ENCODE peak calls at places on chromosomes 6 and 20, in nine cellular contexts. V, L, X, D, R, T, U, A and O are unnamed samples.
A peak's percentile ranks its signal among the peaks of the same experiment; 100 is the strongest.

GRCh38 chr20:54234991-54235390 is 27.1 kb downstream of the PFDN4 start:
- DNase-seq in D (no peak), V (no peak), U (no peak), A (no peak), T (no peak), X (no peak), R (no peak), L (no peak), O (no peak)

GRCh38 chr6:46704562-46704961 is 16.9 kb downstream of the TDRD6 start:
- DNase-seq in D (no peak), V (no peak), U (no peak), T (no peak), X (no peak), L (no peak), R (peak; percentile 10), A (peak; percentile 12), O (no peak)

GRCh38 chr6:142760152-142760551 is 184.8 kb downstream of the HIVEP2 start:
- DNase-seq in U (no peak), T (no peak), D (no peak), R (no peak), L (no peak), V (no peak), A (no peak), X (no peak), O (no peak)

GRCh38 chr20:1567392-1568165 is 10.1 kb upstream of the SIRPD start:
- DNase-seq in T (no peak), D (no peak), R (peak; percentile 91), A (no peak), U (no peak), L (no peak), X (no peak), V (no peak), O (no peak)

GRCh38 chr20:20687319-20687718 is 25.1 kb downstream of the RALGAPA2 start:
- DNase-seq in D (no peak), L (no peak), V (no peak), R (no peak), T (no peak), X (no peak), U (no peak), A (no peak), O (no peak)

GRCh38 chr6:80435457-80435856 is 329.0 kb downstream of the BCKDHB start:
- DNase-seq in L (no peak), X (no peak), T (no peak), R (no peak), U (no peak), A (no peak), V (no peak), D (no peak), O (no peak)

GRCh38 chr6:157975456-157975855 is 6.2 kb upstream of the SYNJ2 start:
- DNase-seq in U (no peak), T (no peak), D (no peak), A (no peak), L (no peak), R (no peak), X (no peak), V (no peak), O (no peak)

GRCh38 chr20:45433316-45433715 is 17.4 kb downstream of the PIGT start:
- DNase-seq in T (no peak), L (peak; percentile 74), A (no peak), U (peak; percentile 80), X (no peak), D (no peak), V (peak; percentile 80), R (no peak), O (no peak)

GRCh38 chr6:121521164-121521555 is 85.7 kb downstream of the GJA1 start:
- DNase-seq in R (no peak), V (no peak), D (no peak), T (no peak), L (no peak), U (no peak), A (no peak), X (no peak), O (no peak)

GRCh38 chr6:8556370-8557018 is 121.1 kb upstream of the SLC35B3 start:
- DNase-seq in U (no peak), T (no peak), D (no peak), X (no peak), L (no peak), A (peak; percentile 60), R (no peak), V (no peak), O (no peak)

GRCh38 chr20:62356143-62356947 is 10.8 kb downstream of the LAMA5 start:
- DNase-seq in T (no peak), R (peak; percentile 13), X (no peak), U (peak; percentile 80), L (peak; percentile 65), D (no peak), V (no peak), A (no peak), O (no peak)

GRCh38 chr20:25270829-25271251 is 23.0 kb downstream of the PYGB start:
- DNase-seq in R (no peak), V (no peak), X (no peak), U (no peak), T (peak; percentile 34), L (no peak), D (no peak), A (no peak), O (no peak)

GRCh38 chr6:41442800-41443501 is 103.2 kb upstream of the FOXP4 start:
- DNase-seq in T (peak; percentile 58), V (no peak), U (peak; percentile 72), A (no peak), D (no peak), R (no peak), X (no peak), L (peak; percentile 57), O (no peak)

GRCh38 chr20:7723284-7723683 is 217.0 kb downstream of the HAO1 start:
- DNase-seq in X (no peak), U (no peak), A (no peak), T (no peak), D (no peak), V (no peak), R (peak; percentile 66), L (peak; percentile 9), O (no peak)

GRCh38 chr6:92376711-92377110 is 1042.6 kb downstream of the EPHA7 start:
- DNase-seq in L (no peak), R (no peak), A (peak; percentile 46), D (no peak), T (no peak), U (no peak), V (no peak), X (no peak), O (no peak)

GRCh38 chr20:709864-710761 is 34.5 kb upstream of the SCRT2 start:
- DNase-seq in T (no peak), A (no peak), L (no peak), D (no peak), V (no peak), U (no peak), R (no peak), X (no peak), O (no peak)

GRCh38 chr20:46752639-46753235 is 43.3 kb downstream of the SLC2A10 start:
- DNase-seq in L (peak; percentile 49), X (peak; percentile 61), A (peak; percentile 67), R (peak; percentile 62), D (no peak), V (no peak), T (peak; percentile 67), U (peak; percentile 71), O (peak; percentile 52)

GRCh38 chr6:23855497-23856116 is 270.4 kb upstream of the NRSN1 start:
- DNase-seq in U (no peak), R (no peak), T (no peak), L (no peak), X (no peak), V (no peak), A (no peak), D (no peak), O (no peak)

GRCh38 chr6:1895721-1896120 is 286.0 kb downstream of the FOXC1 start:
- DNase-seq in D (no peak), X (no peak), L (no peak), U (no peak), R (peak; percentile 56), T (no peak), A (no peak), V (no peak), O (no peak)

GRCh38 chr6:67885081-67886033 is 749.7 kb upstream of the ADGRB3 start:
- DNase-seq in A (no peak), V (no peak), L (no peak), T (no peak), R (no peak), X (no peak), U (no peak), D (no peak), O (no peak)

GRCh38 chr6:12048609-12049008 is 36.5 kb downstream of the HIVEP1 start:
- DNase-seq in D (no peak), R (no peak), V (no peak), A (no peak), L (no peak), U (no peak), T (no peak), X (no peak), O (no peak)
- H3K27ac ChIP-seq in D (no peak overlapping the region), R (no peak overlapping the region), V (no peak overlapping the region), A (no peak overlapping the region), L (no peak overlapping the region), U (no peak overlapping the region), T (no peak overlapping the region), X (no peak overlapping the region), O (no peak overlapping the region)

DNA sequence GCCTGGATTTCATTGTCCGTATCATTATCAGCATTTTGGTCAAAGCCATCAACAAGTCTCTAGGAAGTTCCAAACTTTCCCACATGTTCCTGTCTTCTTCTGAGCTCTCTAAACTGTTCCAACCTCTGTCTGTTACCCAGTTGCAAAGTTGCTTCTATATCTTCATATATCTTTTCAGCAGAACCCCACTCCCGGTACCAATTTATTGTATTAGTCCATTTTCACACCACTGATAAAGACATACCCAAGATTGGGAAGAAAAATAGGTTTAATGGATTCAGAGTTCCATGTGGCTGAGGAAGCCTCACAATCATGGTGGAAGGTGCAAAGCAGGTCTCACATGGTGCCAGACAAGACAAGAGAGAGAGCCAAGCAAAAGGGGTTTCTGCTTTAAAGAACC is 293.2 kb downstream of the EPM2A start:
- DNase-seq in V (no peak), A (no peak), T (no peak), X (no peak), R (no peak), D (no peak), U (no peak), L (no peak), O (no peak)
- H3K9me3 ChIP-seq in V (no peaks in the 10 kb centered on the region), A (peaks cover 38% of the 10 kb centered on the region), T (peaks cover 35% of the 10 kb centered on the region), X (peaks cover 3% of the 10 kb centered on the region), R (no peaks in the 10 kb centered on the region), D (no peaks in the 10 kb centered on the region), U (peaks cover 6% of the 10 kb centered on the region), L (no peaks in the 10 kb centered on the region), O (peaks cover 17% of the 10 kb centered on the region)

GRCh38 chr20:37348643-37349516 is 2.9 kb downstream of the SRC start:
- DNase-seq in R (no peak), T (no peak), D (no peak), V (no peak), X (no peak), A (no peak), U (no peak), L (no peak), O (no peak)
- H3K27ac ChIP-seq in R (no peak overlapping the region), T (peak overlapping the region; percentile 41), D (peak overlapping the region; percentile 94), V (no peak overlapping the region), X (no peak overlapping the region), A (no peak overlapping the region), U (no peak overlapping the region), L (peak overlapping the region; percentile 28), O (no peak overlapping the region)

DNA sequence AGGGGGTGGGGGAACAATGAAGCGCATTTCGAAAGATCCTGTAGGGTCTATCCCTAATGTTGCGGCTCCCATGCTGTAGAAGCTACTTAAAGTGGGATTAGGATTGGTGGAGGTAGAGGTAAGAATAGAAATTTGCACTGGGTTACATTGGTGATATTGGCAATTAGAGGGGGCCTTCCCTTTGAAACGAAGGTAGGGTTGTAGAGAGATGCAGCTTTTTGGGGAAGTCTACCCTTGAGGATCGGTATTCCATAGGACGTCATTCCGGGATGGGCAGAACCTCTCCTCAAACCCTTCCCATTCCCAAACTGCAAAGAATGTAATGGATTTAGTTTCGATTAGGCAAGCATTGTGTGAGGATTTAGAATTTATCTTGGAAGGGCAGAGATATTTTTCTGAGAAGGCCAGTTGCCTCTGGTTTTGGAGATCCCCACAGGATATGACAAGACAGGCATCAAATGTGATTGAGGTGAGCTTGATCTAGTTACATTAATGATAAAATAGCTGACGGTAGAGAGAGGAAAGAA is 5.4 kb upstream of the ZNFX1 start:
- DNase-seq in U (no peak), A (peak; percentile 14), D (no peak), R (no peak), V (no peak), X (no peak), L (no peak), T (no peak), O (no peak)
- H3K9me3 ChIP-seq in U (peaks cover 13% of the 10 kb centered on the region), A (peaks cover 43% of the 10 kb centered on the region), D (no peaks in the 10 kb centered on the region), R (no peaks in the 10 kb centered on the region), V (peaks cover 48% of the 10 kb centered on the region), X (peaks cover 77% of the 10 kb centered on the region), L (peaks cover 15% of the 10 kb centered on the region), T (peaks cover 47% of the 10 kb centered on the region), O (peaks cover 86% of the 10 kb centered on the region)